ENCODE peak calls at places on chromosome 20, in seven cellular contexts. G is AG10803; D is central memory CD4-positive, alpha-beta T cell; Q is right lobe of liver; M is EL; U is neuronal stem cell; S is lower leg skin. I is an unnamed sample.

GRCh38 chr20:21515300-21516179 is 1.7 kb upstream of the NKX2-2 start:
- DNase-seq in G (no peak), D (no peak), Q (peak), M (no peak), U (peak), S (no peak), I (no peak)

GRCh38 chr20:38137441-38138037 is 27.5 kb downstream of the TGM2 start:
- DNase-seq in G (no peak), D (no peak), Q (peak), M (no peak), U (no peak), S (no peak), I (no peak)

GRCh38 chr20:38692436-38693411 is 31.6 kb upstream of the SLC32A1 start:
- DNase-seq in G (peak), D (peak), Q (peak), M (peak), U (peak), S (peak), I (peak)

GRCh38 chr20:57211949-57212889 is 54.2 kb downstream of the BMP7 start:
- DNase-seq in G (peak), D (no peak), Q (no peak), M (peak), U (peak), S (peak), I (no peak)

GRCh38 chr20:33889312-33889711 is 78.2 kb downstream of the CHMP4B start:
- DNase-seq in G (no peak), D (no peak), Q (no peak), M (no peak), U (no peak), S (no peak), I (no peak)

GRCh38 chr20:21615617-21616080 is 89.8 kb upstream of the PAX1 start:
- DNase-seq in G (peak), D (peak), Q (peak), M (peak), U (peak), S (no peak), I (no peak)

GRCh38 chr20:846894-847278 is 13.4 kb downstream of the FAM110A start:
- DNase-seq in G (no peak), D (peak), Q (no peak), M (no peak), U (no peak), S (no peak), I (peak)

GRCh38 chr20:33373735-33374605 is 27.3 kb downstream of the CDK5RAP1 start:
- DNase-seq in G (peak), D (no peak), Q (no peak), M (peak), U (no peak), S (no peak), I (no peak)

I was measured in naive B cell.